ENCODE peak calls at places on chromosomes 16 and 17, in four cellular contexts. C is HFFc6, T is progenitor cell of endocrine pancreas, N is fibroblast of mammary gland. B is an unnamed sample.

GRCh38 chr17:55067697-55068439 is 99.3 kb downstream of the STXBP4 start:
- DNase-seq in T (no peak), N (peak), C (no peak), B (no peak)

GRCh38 chr16:1530883-1531637 is 2.4 kb upstream of the TMEM204 start:
- DNase-seq in T (no peak), N (peak), C (peak), B (no peak)

GRCh38 chr17:49681336-49681735 is 3.4 kb upstream of the SPOP start:
- DNase-seq in N (no peak), T (no peak), C (no peak), B (no peak)

GRCh38 chr16:66324785-66325184 is 41.7 kb upstream of the CDH5 start:
- DNase-seq in C (peak), N (no peak), T (no peak), B (no peak)

GRCh38 chr17:75983501-75984181 is 4.6 kb downstream of the TEN1 start:
- DNase-seq in C (no peak), T (no peak), N (peak), B (no peak)

GRCh38 chr17:77322284-77322533 is 181.4 kb downstream of the SEC14L1 start:
- DNase-seq in T (no peak), C (no peak), N (no peak), B (no peak)

GRCh38 chr17:2700491-2701141 is 10.9 kb downstream of the CLUH start:
- DNase-seq in N (no peak), T (no peak), C (no peak), B (no peak)

GRCh38 chr17:29162909-29163341 is 17.3 kb downstream of the MYO18A start:
- DNase-seq in N (peak), T (no peak), C (no peak), B (no peak)

GRCh38 chr16:22184615-22184968 is 21.5 kb upstream of the EEF2K start:
- DNase-seq in N (no peak), T (no peak), C (no peak), B (no peak)

GRCh38 chr17:56064506-56064905 is 88.8 kb upstream of the ANKFN1 start:
- DNase-seq in N (no peak), C (no peak), T (no peak), B (no peak)

GRCh38 chr17:78530675-78531074 is 46.5 kb downstream of the DNAH17 start:
- DNase-seq in T (no peak), N (no peak), C (no peak), B (no peak)

GRCh38 chr16:6122401-6122800 is 1024.8 kb upstream of the EEF2KMT start:
- DNase-seq in C (no peak), N (no peak), T (no peak), B (no peak)

GRCh38 chr17:15947331-15947730 is 2.4 kb downstream of the ADORA2B start:
- DNase-seq in N (peak), C (no peak), T (no peak), B (no peak)

GRCh38 chr16:11053916-11054460 is 109.6 kb downstream of the CLEC16A start:
- DNase-seq in C (no peak), T (no peak), N (no peak), B (no peak)

GRCh38 chr16:71574702-71575101 is 2.2 kb downstream of the TAT start:
- DNase-seq in C (no peak), N (no peak), T (no peak), B (no peak)

GRCh38 chr17:57980522-57980921 is 7.5 kb downstream of the VEZF1 start:
- DNase-seq in T (no peak), C (no peak), N (no peak), B (no peak)

GRCh38 chr17:45431531-45432404 is 902 bp downstream of the ARHGAP27 start:
- DNase-seq in T (peak), C (peak), N (peak), B (no peak)

GRCh38 chr16:12188674-12189249 is 212.2 kb downstream of the SNX29 start:
- DNase-seq in N (no peak), T (no peak), C (peak), B (no peak)

GRCh38 chr17:81547614-81547982 is 4.6 kb downstream of the FAAP100 start:
- DNase-seq in N (no peak), C (no peak), T (no peak), B (no peak)

GRCh38 chr16:88569614-88569984 is 604 bp upstream of the ZC3H18 start:
- DNase-seq in T (no peak), C (peak), N (peak), B (no peak)

GRCh38 chr17:48642059-48642842 is 16.1 kb upstream of the HOXB9 start:
- DNase-seq in T (no peak), C (no peak), N (no peak), B (no peak)

GRCh38 chr17:74478369-74479100 is 12.1 kb downstream of the CD300A start:
- DNase-seq in N (peak), C (no peak), T (no peak), B (no peak)

GRCh38 chr16:2420035-2420434 is 9.2 kb upstream of the CCNF start:
- DNase-seq in N (peak), T (no peak), C (no peak), B (no peak)

GRCh38 chr16:56931253-56931768 is 631 bp upstream of the HERPUD1 start:
- DNase-seq in T (no peak), C (no peak), N (peak), B (no peak)

GRCh38 chr17:74369221-74369620 is 1.9 kb downstream of the GPR142 start:
- DNase-seq in N (no peak), C (no peak), T (no peak), B (no peak)

GRCh38 chr17:16945513-16946201 is 26.3 kb downstream of the TNFRSF13B start:
- DNase-seq in C (no peak), T (no peak), N (no peak), B (no peak)

GRCh38 chr17:18055597-18055996 is 16.4 kb downstream of the GID4 start:
- DNase-seq in N (no peak), C (no peak), T (no peak), B (no peak)

GRCh38 chr16:48053346-48053745 is 102.4 kb downstream of the ABCC12 start:
- DNase-seq in C (peak), N (peak), T (peak), B (no peak)
- TF ChIP-seq CTCF in C (no peak), N (no peak), T (no peak), B (no peak)

DNA sequence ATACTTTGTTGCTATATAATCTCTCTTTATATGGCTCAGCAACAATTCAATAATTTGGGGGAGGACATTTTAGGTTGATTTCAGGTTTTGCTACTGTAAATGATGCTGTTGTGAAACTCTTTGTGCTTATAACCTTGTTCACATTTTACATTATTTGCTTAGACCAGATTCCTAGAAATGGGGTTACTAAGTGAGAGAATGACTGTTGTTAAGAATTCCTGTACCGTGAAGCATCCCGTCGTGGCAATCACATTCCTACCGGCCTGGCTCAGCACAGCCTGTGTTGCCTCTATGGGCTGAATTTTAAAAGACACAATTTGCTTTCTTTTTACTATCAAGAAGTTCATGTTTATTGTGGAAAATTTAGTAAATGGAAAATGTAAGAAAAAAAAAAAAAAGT is 31.4 kb downstream of the B9D1 start:
- DNase-seq in T (no peak), C (peak), N (peak), B (no peak)
- TF ChIP-seq CTCF in T (no peak), C (peak), N (no peak), B (no peak)

DNA sequence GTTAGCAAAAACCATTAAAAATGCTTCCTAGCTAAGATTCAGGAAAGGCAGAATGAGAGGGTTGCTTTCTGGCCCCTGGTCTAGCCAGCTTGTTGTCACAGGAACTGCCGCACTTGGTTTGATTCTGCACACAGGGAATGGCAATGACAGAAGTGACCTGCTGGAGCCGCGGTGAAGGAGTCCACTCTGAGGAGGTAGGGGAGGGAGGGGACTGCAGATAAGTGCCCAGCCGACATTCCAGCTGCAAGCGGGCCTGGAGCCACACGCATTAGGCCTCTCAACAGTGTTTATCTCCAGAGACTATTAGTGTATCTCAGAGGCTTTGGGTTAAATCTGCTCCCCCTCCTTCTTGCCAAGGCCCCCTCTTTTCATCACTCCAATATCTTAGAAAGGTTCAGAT is 38.6 kb downstream of the CDRT15 start:
- DNase-seq in N (no peak), C (no peak), T (peak), B (no peak)
- TF ChIP-seq CTCF in N (no peak), C (no peak), T (peak), B (no peak)

GRCh38 chr16:50609049-50609832 is 61.0 kb downstream of the NKD1 start:
- DNase-seq in N (no peak), T (no peak), C (no peak), B (no peak)

GRCh38 chr16:50611995-50612848 is 64.0 kb downstream of the NKD1 start:
- DNase-seq in C (no peak), N (no peak), T (no peak), B (no peak)

GRCh38 chr16:50611332-50611934 is 63.2 kb downstream of the NKD1 start:
- DNase-seq in N (peak), T (no peak), C (no peak), B (no peak)

GRCh38 chr16:50612849-50613198 is 64.6 kb downstream of the NKD1 start:
- DNase-seq in N (no peak), C (no peak), T (no peak), B (no peak)

DNA sequence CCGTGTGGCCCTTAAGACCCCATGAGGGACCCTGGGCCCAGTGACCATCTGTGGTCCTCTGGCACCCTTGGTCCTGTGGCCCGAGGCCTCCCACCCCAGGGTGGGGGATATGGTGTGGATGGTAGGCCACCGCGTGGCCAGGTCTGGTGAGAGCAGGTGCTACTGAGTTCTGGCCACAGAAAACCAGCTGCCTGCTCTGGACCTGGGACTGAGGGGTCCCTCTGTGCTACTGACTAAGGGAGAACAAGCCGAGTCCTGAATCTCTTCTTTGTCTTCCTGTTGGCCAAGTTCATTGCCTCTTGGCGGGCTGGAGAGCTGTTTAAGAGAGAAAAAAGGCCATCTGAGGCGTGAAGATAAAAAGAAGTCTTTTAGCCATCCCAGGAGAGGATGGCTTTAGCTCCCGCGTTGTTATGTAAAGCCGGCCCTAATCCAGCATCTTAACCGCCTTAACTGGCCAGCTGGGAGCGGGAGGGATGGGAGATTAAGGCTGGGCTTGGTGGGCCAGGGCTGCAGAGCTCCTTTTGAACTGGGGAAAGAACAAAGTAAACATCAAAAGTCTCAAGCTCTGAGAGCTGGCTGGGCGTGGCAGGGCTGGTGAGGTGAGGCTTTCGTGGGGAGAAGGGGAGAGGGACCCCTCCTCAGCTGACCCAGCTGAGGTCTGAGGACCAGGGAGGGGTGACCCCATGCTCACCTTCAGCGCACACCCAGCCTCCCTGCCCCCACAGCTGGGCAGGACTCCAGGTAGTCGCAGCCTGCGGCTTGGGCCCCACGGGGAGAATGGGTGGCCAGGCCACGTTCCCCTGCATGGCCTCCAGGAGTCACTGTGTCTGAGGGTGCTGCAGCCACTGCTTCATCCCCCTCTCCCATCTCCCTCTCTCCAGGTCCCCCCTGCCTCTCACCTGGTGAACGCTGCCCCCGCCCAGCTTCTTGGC is 62.4 kb downstream of the NKD1 start:
- DNase-seq in C (no peak), N (no peak), T (no peak), B (no peak)
- TF ChIP-seq CTCF in C (no peak), N (no peak), T (peak), B (no peak)

GRCh38 chr17:10526517-10526916 is 8.2 kb upstream of the MYH1 start:
- DNase-seq in N (no peak), C (no peak), T (no peak), B (no peak)
- TF ChIP-seq CTCF in N (no peak), C (no peak), T (no peak), B (no peak)

B was measured in mesothelial cell of epicardium.